ENCODE peak calls at places on chromosome 2, in six cellular contexts. G is neuronal stem cell, P is GM23248, X is IMR-90, F is adrenal gland, Z is skeletal muscle cell. O is an unnamed sample.

GRCh38 chr2:225041871-225042799 is at the start of gene DOCK10:
- DNase-seq in G (peak), P (peak), X (peak), F (peak), Z (peak), O (peak)

GRCh38 chr2:129764376-129765325 is 214.8 kb upstream of the RAB6C start:
- DNase-seq in G (no peak), P (no peak), X (no peak), F (no peak), Z (no peak), O (no peak)

GRCh38 chr2:96091711-96092579 is 24.4 kb downstream of the ADRA2B start:
- DNase-seq in G (no peak), P (no peak), X (no peak), F (peak), Z (no peak), O (no peak)

GRCh38 chr2:67503066-67503795 is 106.1 kb downstream of the ETAA1 start:
- DNase-seq in G (no peak), P (peak), X (peak), F (no peak), Z (peak), O (peak)

GRCh38 chr2:169361706-169362345 is 508 bp downstream of the LRP2 start:
- DNase-seq in G (peak), P (peak), X (no peak), F (no peak), Z (no peak), O (no peak)

GRCh38 chr2:233044974-233045535 is 12.6 kb downstream of the NEU2 start:
- DNase-seq in G (no peak), P (no peak), X (no peak), F (no peak), Z (no peak), O (no peak)

GRCh38 chr2:101064868-101065549 is 62.9 kb downstream of the RPL31 start:
- DNase-seq in G (no peak), P (peak), X (peak), F (no peak), Z (no peak), O (peak)

GRCh38 chr2:58939388-58939787 is 698.3 kb upstream of the FANCL start:
- DNase-seq in G (no peak), P (peak), X (peak), F (no peak), Z (no peak), O (peak)

GRCh38 chr2:79960035-79960725 is 344.4 kb downstream of the LRRTM1 start:
- DNase-seq in G (no peak), P (no peak), X (no peak), F (no peak), Z (no peak), O (no peak)

GRCh38 chr2:241541564-241542277 is 16.8 kb upstream of the BOK start:
- DNase-seq in G (no peak), P (no peak), X (no peak), F (peak), Z (no peak), O (no peak)
- H3K4me3 ChIP-seq in G (peak), P (no peak), X (no peak), F (no peak), Z (peak), O (peak)

GRCh38 chr2:85604568-85605339 is 2.3 kb upstream of the TMEM150A start:
- DNase-seq in G (no peak), P (peak), X (no peak), F (no peak), Z (no peak), O (no peak)

GRCh38 chr2:85602476-85603234 is at the start of gene TMEM150A:
- DNase-seq in G (peak), P (peak), X (peak), F (peak), Z (peak), O (peak)

GRCh38 chr2:85607268-85608215 is 4.3 kb downstream of the C2orf68 start:
- DNase-seq in G (no peak), P (no peak), X (no peak), F (peak), Z (no peak), O (no peak)

GRCh38 chr2:85606116-85606455 is 3.6 kb upstream of the TMEM150A start:
- DNase-seq in G (no peak), P (no peak), X (no peak), F (no peak), Z (no peak), O (no peak)

GRCh38 chr2:85605406-85606115 is 3.1 kb upstream of the TMEM150A start:
- DNase-seq in G (no peak), P (peak), X (peak), F (no peak), Z (peak), O (peak)
- H3K4me3 ChIP-seq in G (no peak), P (peak), X (no peak), F (no peak), Z (no peak), O (no peak)

GRCh38 chr2:430280-431040 is 142.6 kb upstream of the ALKAL2 start:
- DNase-seq in G (no peak), P (no peak), X (no peak), F (no peak), Z (no peak), O (no peak)

GRCh38 chr2:429142-429541 is 141.3 kb upstream of the ALKAL2 start:
- DNase-seq in G (no peak), P (no peak), X (no peak), F (no peak), Z (no peak), O (no peak)

GRCh38 chr2:433216-433615 is 145.3 kb upstream of the ALKAL2 start:
- DNase-seq in G (no peak), P (no peak), X (no peak), F (no peak), Z (no peak), O (no peak)

GRCh38 chr2:428591-428990 is 140.7 kb upstream of the ALKAL2 start:
- DNase-seq in G (no peak), P (no peak), X (no peak), F (no peak), Z (no peak), O (no peak)

DNA sequence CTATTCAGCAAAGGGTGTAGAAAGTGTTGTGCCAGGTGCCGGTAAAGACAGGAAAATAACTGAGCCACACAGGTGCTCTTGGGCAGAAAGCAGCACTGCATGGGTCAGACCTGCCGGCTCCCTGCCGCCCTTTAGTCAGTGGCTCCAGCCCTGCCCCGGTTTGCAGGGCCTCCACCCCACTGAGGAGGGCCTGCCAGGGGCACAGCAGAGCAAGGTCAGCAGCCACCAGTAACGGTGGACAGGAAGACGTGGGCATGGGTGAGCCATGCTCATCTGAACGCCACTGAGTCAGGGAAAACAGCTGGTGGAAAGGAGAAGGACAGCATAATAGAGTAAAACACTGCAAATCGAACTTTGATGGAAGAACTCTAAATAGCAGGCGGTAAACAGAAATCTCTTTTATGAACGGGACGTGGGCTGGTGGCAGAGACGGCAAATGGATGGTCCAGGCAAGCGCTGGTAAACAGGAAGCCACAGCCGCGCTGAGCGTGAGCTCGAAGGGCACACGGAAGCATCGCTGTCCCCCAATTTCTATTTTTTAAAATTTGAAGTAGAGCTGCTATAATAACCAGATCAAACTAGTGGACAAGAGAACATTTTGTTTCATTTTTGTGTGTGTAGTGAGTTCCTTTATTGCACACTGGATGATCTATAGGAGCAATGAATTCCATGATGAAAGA is 141.8 kb upstream of the ALKAL2 start:
- DNase-seq in G (no peak), P (no peak), X (no peak), F (no peak), Z (no peak), O (no peak)
- H3K4me3 ChIP-seq in G (no peak), P (no peak), X (no peak), F (no peak), Z (no peak), O (no peak)

GRCh38 chr2:241148239-241148638 is 1.0 kb downstream of the PASK start:
- DNase-seq in G (no peak), P (no peak), X (no peak), F (no peak), Z (no peak), O (no peak)
- H3K4me3 ChIP-seq in G (no peak), P (peak), X (no peak), F (no peak), Z (peak), O (peak)

GRCh38 chr2:202038471-202039277 is 5.0 kb downstream of the FZD7 start:
- DNase-seq in G (no peak), P (peak), X (peak), F (no peak), Z (no peak), O (peak)

GRCh38 chr2:202036601-202037037 is 3.0 kb downstream of the FZD7 start:
- DNase-seq in G (peak), P (peak), X (peak), F (no peak), Z (no peak), O (no peak)

GRCh38 chr2:202042444-202042843 is 8.8 kb downstream of the FZD7 start:
- DNase-seq in G (no peak), P (peak), X (no peak), F (no peak), Z (no peak), O (no peak)

GRCh38 chr2:202037086-202037485 is 3.4 kb downstream of the FZD7 start:
- DNase-seq in G (peak), P (peak), X (peak), F (no peak), Z (no peak), O (no peak)

DNA sequence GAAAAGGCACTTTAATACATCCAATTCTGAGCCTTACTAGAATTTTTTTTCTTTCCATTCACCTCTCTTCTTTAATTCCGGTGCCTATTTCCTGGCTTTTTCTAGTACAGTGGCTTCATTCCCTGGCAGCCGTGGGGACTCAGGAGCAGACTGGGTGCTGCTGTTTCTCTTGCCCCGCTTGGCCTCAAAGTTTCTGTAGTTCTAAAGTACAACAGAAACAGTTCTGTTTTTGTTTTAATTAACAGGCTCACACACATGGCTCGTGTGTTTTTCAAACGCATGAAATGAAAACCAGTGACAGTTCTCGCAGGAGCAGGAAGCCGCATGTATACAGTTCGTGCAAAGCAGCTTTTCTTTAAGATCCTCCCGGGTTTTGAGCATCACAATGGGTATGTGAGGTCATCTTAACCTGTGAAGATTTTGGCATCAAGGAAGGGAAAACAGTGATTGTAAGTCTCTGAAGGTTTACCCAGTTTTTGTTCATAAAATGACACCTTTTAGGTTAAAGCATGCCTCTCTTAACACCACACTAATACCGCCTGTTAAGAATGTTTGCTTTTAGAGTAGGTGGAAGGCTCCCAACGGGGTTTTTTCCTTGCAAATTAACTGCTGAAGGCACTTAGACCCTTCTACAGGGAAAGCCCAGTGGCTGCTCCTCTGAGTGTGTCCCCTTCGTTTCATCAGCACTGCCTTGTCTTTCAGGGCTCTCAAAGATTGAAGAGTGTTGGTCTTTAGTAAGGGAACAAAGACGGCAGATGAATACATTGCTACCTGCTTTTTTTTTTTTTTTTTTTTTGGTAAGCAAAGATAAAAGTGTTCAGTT is 5.8 kb downstream of the FZD7 start:
- DNase-seq in G (no peak), P (peak), X (no peak), F (no peak), Z (no peak), O (no peak)
- H3K4me3 ChIP-seq in G (no peak), P (peak), X (peak), F (no peak), Z (no peak), O (no peak)

DNA sequence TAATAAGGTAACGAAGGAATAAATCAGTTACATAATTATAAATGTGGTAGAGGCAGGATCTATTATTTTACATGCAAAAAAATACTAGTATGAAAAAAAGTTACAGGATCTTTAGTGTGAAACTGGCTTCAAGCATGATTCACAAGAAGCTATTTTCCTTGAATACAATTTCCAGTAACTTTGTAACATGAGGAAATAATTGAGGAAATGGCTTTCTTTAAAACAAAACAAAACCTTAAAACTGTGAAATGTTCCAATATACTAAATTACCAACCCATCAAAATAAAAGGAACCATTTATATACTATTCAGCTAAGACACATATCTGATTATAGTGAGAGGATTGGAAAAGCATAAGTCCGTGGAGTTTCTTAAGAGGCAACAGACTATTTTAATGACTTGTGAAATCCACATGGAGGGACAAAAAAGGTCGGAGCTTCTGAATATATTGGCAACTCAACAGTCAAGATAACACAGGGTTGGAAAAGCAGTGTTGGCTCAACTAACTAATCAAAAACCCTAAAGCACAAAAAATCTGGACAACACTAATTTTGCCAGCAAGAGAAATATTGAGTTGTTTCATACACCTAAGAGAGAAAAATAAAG is 10.6 kb downstream of the IRS1 start:
- DNase-seq in G (no peak), P (peak), X (peak), F (no peak), Z (no peak), O (no peak)
- H3K4me3 ChIP-seq in G (no peak), P (peak), X (no peak), F (no peak), Z (no peak), O (no peak)

GRCh38 chr2:229927817-229928321 is 5.6 kb downstream of the FBXO36 start:
- DNase-seq in G (no peak), P (peak), X (peak), F (no peak), Z (no peak), O (no peak)

GRCh38 chr2:229930656-229931055 is 8.4 kb downstream of the FBXO36 start:
- DNase-seq in G (no peak), P (no peak), X (no peak), F (no peak), Z (no peak), O (no peak)

GRCh38 chr2:229931241-229931640 is 8.9 kb downstream of the FBXO36 start:
- DNase-seq in G (no peak), P (no peak), X (no peak), F (no peak), Z (no peak), O (no peak)
- H3K4me3 ChIP-seq in G (no peak), P (no peak), X (no peak), F (no peak), Z (no peak), O (no peak)

DNA sequence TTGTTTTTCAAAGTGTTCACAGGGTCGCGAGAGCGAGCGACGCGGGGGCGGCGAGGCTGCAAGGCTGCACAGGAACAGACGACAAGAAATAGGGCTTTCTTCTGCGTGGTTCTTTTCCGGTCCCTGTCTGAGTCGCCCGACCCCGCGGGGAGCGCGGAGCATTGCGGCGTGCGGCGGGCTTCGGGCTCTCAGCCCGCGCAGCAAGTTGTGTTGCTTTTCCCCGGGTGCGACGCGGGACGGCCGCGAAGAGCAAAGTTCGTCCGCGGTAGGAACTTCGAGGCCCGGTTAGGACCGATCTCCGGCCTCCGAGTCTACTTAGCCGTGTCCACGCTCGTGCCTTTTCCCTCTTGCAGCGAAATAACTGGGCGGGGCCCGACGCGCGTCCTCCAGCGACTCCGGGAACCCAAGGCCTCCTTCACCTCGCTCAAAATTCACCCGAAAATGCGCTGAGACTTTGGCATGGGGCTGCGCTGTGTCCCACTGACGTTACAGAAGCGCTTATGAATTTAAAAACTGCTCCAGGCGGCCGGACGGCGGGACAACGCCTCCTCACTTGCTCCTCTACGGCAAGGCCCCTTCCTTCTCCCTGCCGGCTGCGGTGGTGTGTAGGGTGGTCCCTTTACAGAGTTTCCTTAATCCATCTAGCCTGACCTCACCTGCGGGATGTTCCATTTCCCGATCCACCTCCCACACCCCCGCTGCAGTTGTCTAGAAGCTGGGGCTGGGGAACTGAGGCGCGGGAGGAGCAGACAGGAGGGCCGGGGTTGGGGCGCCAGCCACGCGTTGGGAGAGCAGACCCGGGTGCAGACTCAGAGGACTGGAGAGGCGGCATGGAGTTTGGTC is 1.5 kb upstream of the BCL2L11 start:
- DNase-seq in G (peak), P (peak), X (no peak), F (no peak), Z (no peak), O (no peak)
- H3K4me3 ChIP-seq in G (peak), P (no peak), X (no peak), F (no peak), Z (peak), O (peak)

DNA sequence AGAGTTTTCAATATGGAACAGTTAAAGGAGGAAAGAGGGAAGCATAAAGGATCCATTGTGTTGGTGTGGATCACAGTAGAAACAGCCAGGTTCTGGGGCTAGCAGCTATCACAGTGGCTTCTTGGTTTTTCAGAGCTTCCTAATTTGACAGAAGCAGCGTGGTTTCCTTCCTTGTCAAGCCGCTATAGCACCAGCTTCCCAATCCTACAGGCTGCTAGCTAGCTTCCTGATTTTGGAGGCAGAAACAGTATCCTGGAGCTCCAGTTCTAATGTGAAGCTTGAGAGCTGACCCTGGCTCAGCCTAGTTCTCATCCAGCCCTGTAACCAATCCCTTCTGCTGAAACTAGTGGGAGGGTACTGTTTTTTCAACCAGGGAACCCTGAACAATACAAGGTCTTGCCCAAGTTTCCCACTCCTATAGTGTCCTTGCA is 33.9 kb downstream of the CCDC93 start:
- DNase-seq in G (no peak), P (peak), X (no peak), F (no peak), Z (no peak), O (peak)
- H3K4me3 ChIP-seq in G (no peak), P (peak), X (no peak), F (no peak), Z (no peak), O (no peak)

DNA sequence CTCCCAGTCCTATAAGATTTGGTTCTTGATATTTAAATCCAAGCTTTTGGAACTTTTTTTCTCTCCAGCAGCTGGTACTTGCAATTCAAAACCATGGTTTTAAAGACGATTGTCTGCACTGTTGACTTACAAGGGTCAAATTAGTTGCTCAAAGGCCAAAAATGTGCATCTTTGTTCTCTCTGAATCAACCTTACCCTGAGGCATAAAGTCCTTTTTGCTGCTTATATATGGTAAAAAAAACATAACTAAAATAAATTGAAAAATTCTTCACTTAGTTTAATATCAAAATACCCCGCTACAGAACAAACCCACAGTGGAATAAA is 592.7 kb downstream of the XIRP2 start:
- DNase-seq in G (no peak), P (no peak), X (no peak), F (no peak), Z (no peak), O (no peak)
- H3K4me3 ChIP-seq in G (no peak), P (no peak), X (no peak), F (no peak), Z (no peak), O (no peak)

O was measured in brain microvascular endothelial cell.